ENCODE peak calls at places on chromosomes 11 and 22, in four cellular contexts. M, S, U and P are unnamed samples.

GRCh38 chr22:24142241-24142640 is 39.0 kb upstream of the SUSD2 start:
- DNase-seq in M (no peak), S (no peak), U (no peak), P (no peak)

GRCh38 chr11:126280595-126280994 is 2.3 kb upstream of the TIRAP start:
- DNase-seq in M (no peak), S (no peak), U (no peak), P (no peak)

GRCh38 chr11:130473056-130473794 is 24.8 kb downstream of the ADAMTS15 start:
- DNase-seq in M (no peak), S (no peak), U (peak), P (no peak)

GRCh38 chr22:46067159-46068111 is 82.9 kb upstream of the PPARA start:
- DNase-seq in M (no peak), S (peak), U (no peak), P (peak)

GRCh38 chr11:88202498-88202897 is 27.3 kb upstream of the RAB38 start:
- DNase-seq in M (no peak), S (no peak), U (no peak), P (no peak)

GRCh38 chr11:15507592-15507991 is 392.9 kb downstream of the INSC start:
- DNase-seq in M (no peak), S (no peak), U (peak), P (peak)

GRCh38 chr11:119683783-119684182 is 45.2 kb downstream of the NECTIN1 start:
- DNase-seq in M (no peak), S (no peak), U (peak), P (no peak)

GRCh38 chr11:114319716-114320328 is 23.6 kb downstream of the NNMT start:
- DNase-seq in M (no peak), S (peak), U (no peak), P (no peak)

GRCh38 chr11:34331329-34331728 is 26.5 kb downstream of the ABTB2 start:
- DNase-seq in M (peak), S (peak), U (no peak), P (peak)

GRCh38 chr11:60923326-60923725 is 934 bp upstream of the TMEM132A start:
- DNase-seq in M (no peak), S (no peak), U (no peak), P (no peak)

GRCh38 chr11:33936745-33937612 is 45.1 kb upstream of the LMO2 start:
- DNase-seq in M (peak), S (peak), U (peak), P (peak)

GRCh38 chr22:35894937-35895708 is 133.5 kb downstream of the RBFOX2 start:
- DNase-seq in M (no peak), S (peak), U (peak), P (no peak)

GRCh38 chr11:20611892-20612291 is 12.5 kb downstream of the SLC6A5 start:
- DNase-seq in M (no peak), S (no peak), U (no peak), P (no peak)

GRCh38 chr11:36702330-36703054 is 104.5 kb upstream of the RAG2 start:
- DNase-seq in M (peak), S (peak), U (peak), P (peak)

GRCh38 chr11:43894546-43894945 is 13.9 kb downstream of the ALKBH3 start:
- DNase-seq in M (no peak), S (no peak), U (no peak), P (no peak)

GRCh38 chr11:118435233-118435892 is 929 bp upstream of the KMT2A start:
- DNase-seq in M (peak), S (peak), U (peak), P (peak)

GRCh38 chr11:64792482-64792881 is 10.5 kb downstream of the MAP4K2 start:
- DNase-seq in M (no peak), S (no peak), U (no peak), P (no peak)

GRCh38 chr11:42974510-42974909 is 337.3 kb upstream of the API5 start:
- DNase-seq in M (no peak), S (no peak), U (no peak), P (no peak)

GRCh38 chr22:39182478-39183030 is 30.1 kb upstream of the CBX7 start:
- DNase-seq in M (no peak), S (no peak), U (no peak), P (no peak)

GRCh38 chr22:41668971-41669911 is 19.4 kb downstream of the SNU13 start:
- DNase-seq in M (no peak), S (peak), U (no peak), P (no peak)